ENCODE peak calls at places on chromosomes 3 and 15, in nine cellular contexts. I is adrenal gland, P is GM13976, Q is mesothelial cell of epicardium, T is ovary, U is AG09319, W is suprapubic skin, J is nephron progenitor cell, F is LNCaP clone FGC. A is an unnamed sample.

GRCh38 chr15:42449770-42450433 is 41.0 kb downstream of the ZNF106 start:
- DNase-seq in I (no peak), P (no peak), Q (no peak), T (no peak), U (no peak), W (no peak), J (no peak), F (no peak), A (no peak)

GRCh38 chr3:136152176-136152843 is 43.8 kb downstream of the MSL2 start:
- DNase-seq in I (no peak), P (no peak), Q (no peak), T (no peak), U (no peak), W (no peak), J (no peak), F (no peak), A (no peak)

GRCh38 chr3:63135362-63135761 is 142.7 kb upstream of the SYNPR start:
- DNase-seq in I (no peak), P (no peak), Q (no peak), T (no peak), U (no peak), W (no peak), J (no peak), F (no peak), A (no peak)

GRCh38 chr15:35209838-35210237 is 124.7 kb upstream of the NANOGP8 start:
- DNase-seq in I (no peak), P (no peak), Q (no peak), T (no peak), U (no peak), W (no peak), J (no peak), F (peak), A (no peak)

GRCh38 chr3:148540266-148540665 is 157.4 kb upstream of the AGTR1 start:
- DNase-seq in I (no peak), P (no peak), Q (no peak), T (no peak), U (no peak), W (no peak), J (no peak), F (no peak), A (no peak)

GRCh38 chr3:188003188-188004171 is 150.5 kb upstream of the LPP start:
- DNase-seq in I (no peak), P (no peak), Q (no peak), T (no peak), U (no peak), W (no peak), J (no peak), F (no peak), A (no peak)

GRCh38 chr3:37072892-37073291 is 79.6 kb downstream of the MLH1 start:
- DNase-seq in I (no peak), P (no peak), Q (no peak), T (no peak), U (peak), W (no peak), J (no peak), F (peak), A (no peak)

GRCh38 chr3:108477511-108478147 is 32.8 kb downstream of the MYH15 start:
- DNase-seq in I (peak), P (peak), Q (no peak), T (peak), U (peak), W (peak), J (peak), F (peak), A (peak)

GRCh38 chr3:53357457-53357856 is 10.1 kb upstream of the DCP1A start:
- DNase-seq in I (no peak), P (no peak), Q (no peak), T (no peak), U (no peak), W (no peak), J (no peak), F (no peak), A (no peak)

GRCh38 chr3:48084929-48085328 is 68.7 kb upstream of the MAP4 start:
- DNase-seq in I (no peak), P (peak), Q (no peak), T (no peak), U (no peak), W (no peak), J (no peak), F (no peak), A (peak)

GRCh38 chr3:126373146-126373613 is 16.0 kb upstream of the KLF15 start:
- DNase-seq in I (no peak), P (no peak), Q (no peak), T (peak), U (no peak), W (peak), J (no peak), F (no peak), A (no peak)

GRCh38 chr3:198065897-198066296 is 105.9 kb downstream of the LMLN start:
- DNase-seq in I (no peak), P (no peak), Q (no peak), T (no peak), U (no peak), W (no peak), J (no peak), F (no peak), A (no peak)
- TF ChIP-seq CTCF in I (no peak), P (no peak), Q (no peak), T (no peak), U (no peak), W (no peak), J (no peak), F (no peak), A (no peak)

DNA sequence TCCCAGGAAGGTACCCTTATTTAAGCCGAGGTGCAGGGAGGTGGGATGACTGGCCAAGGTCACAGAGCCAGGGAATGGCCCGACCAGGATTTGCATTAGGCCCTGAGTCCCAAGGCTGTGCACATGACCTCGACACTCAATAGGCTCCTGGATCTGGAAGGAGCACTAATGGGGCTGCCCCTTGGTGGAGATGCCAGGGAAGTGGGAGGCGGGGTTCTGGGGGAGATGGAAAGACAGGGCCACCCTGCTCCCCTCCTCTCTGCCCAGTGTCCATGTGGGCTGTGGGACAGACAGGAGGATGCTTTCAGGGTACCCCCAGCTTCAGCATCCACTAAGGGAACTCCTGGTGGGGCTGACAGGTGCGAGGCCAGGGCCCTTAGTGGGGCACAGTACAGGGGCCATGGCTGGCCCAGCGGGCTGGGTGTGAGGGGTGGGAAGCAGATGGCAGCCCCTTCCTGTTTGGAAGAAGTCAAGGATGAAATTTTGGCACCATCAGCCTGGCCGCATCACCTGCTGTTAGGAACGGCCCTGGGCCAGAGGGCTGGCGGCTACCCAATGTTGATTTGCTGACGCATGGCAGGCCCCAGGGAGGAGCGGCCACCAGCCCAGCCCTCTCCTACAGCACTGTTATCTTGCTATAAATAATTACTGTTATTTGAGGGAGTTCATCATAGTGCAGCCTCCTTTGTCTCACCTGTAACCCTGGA is 37.3 kb downstream of the ATP2B2 start:
- DNase-seq in I (peak), P (no peak), Q (no peak), T (no peak), U (no peak), W (no peak), J (no peak), F (peak), A (no peak)
- TF ChIP-seq CTCF in I (no peak), P (no peak), Q (no peak), T (no peak), U (no peak), W (no peak), J (no peak), F (no peak), A (no peak)

GRCh38 chr3:106275592-106275991 is 406.8 kb upstream of the CBLB start:
- DNase-seq in I (no peak), P (no peak), Q (no peak), T (no peak), U (no peak), W (no peak), J (no peak), F (no peak), A (no peak)

GRCh38 chr3:106281231-106281630 is 412.4 kb upstream of the CBLB start:
- DNase-seq in I (no peak), P (no peak), Q (no peak), T (no peak), U (no peak), W (no peak), J (no peak), F (peak), A (no peak)

GRCh38 chr3:106272302-106272701 is 403.5 kb upstream of the CBLB start:
- DNase-seq in I (no peak), P (no peak), Q (no peak), T (no peak), U (no peak), W (no peak), J (no peak), F (no peak), A (no peak)

GRCh38 chr3:106277731-106278130 is 408.9 kb upstream of the CBLB start:
- DNase-seq in I (no peak), P (no peak), Q (no peak), T (no peak), U (no peak), W (no peak), J (no peak), F (no peak), A (no peak)

GRCh38 chr3:106276755-106277612 is 408.2 kb upstream of the CBLB start:
- DNase-seq in I (no peak), P (no peak), Q (no peak), T (no peak), U (no peak), W (no peak), J (no peak), F (no peak), A (no peak)
- TF ChIP-seq CTCF in I (no peak), P (no peak), Q (no peak), T (no peak), U (no peak), W (no peak), J (no peak), F (no peak), A (no peak)

GRCh38 chr3:191762323-191762960 is 301.5 kb downstream of the PYDC2 start:
- DNase-seq in I (no peak), P (no peak), Q (no peak), T (no peak), U (no peak), W (no peak), J (no peak), F (no peak), A (no peak)

DNA sequence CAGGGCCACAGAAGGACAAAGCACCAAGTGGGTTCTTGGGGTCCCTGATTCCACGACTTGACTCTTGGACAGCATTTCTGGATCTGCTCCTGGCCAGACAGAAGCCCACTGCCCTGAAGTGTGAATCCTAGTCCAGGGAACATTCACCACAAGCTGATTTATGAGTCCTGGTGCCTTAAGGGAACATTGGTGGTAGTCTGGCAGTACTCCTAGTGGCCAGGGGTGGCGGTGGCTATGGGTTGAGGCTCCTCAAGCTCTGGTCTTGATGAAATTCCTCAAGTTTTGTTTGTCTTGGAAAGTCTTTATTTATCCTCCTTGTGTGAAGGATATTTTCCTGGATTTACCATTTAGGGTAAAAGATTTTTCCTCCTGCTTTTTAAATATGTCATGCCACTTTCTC is 307.5 kb downstream of the PYDC2 start:
- DNase-seq in I (no peak), P (no peak), Q (no peak), T (no peak), U (no peak), W (no peak), J (no peak), F (no peak), A (no peak)
- TF ChIP-seq CTCF in I (no peak), P (no peak), Q (no peak), T (no peak), U (no peak), W (no peak), J (no peak), F (no peak), A (no peak)

GRCh38 chr3:27228805-27229204 is 140.4 kb downstream of the NEK10 start:
- DNase-seq in I (no peak), P (no peak), Q (no peak), T (no peak), U (no peak), W (no peak), J (no peak), F (no peak), A (no peak)
- TF ChIP-seq CTCF in I (no peak), P (no peak), Q (peak), T (no peak), U (no peak), W (no peak), J (no peak), F (no peak), A (no peak)

GRCh38 chr15:80749589-80749988 is 29.6 kb upstream of the CEMIP start:
- DNase-seq in I (no peak), P (no peak), Q (no peak), T (no peak), U (no peak), W (no peak), J (no peak), F (peak), A (no peak)
- TF ChIP-seq CTCF in I (no peak), P (no peak), Q (no peak), T (no peak), U (no peak), W (no peak), J (no peak), F (peak), A (no peak)

DNA sequence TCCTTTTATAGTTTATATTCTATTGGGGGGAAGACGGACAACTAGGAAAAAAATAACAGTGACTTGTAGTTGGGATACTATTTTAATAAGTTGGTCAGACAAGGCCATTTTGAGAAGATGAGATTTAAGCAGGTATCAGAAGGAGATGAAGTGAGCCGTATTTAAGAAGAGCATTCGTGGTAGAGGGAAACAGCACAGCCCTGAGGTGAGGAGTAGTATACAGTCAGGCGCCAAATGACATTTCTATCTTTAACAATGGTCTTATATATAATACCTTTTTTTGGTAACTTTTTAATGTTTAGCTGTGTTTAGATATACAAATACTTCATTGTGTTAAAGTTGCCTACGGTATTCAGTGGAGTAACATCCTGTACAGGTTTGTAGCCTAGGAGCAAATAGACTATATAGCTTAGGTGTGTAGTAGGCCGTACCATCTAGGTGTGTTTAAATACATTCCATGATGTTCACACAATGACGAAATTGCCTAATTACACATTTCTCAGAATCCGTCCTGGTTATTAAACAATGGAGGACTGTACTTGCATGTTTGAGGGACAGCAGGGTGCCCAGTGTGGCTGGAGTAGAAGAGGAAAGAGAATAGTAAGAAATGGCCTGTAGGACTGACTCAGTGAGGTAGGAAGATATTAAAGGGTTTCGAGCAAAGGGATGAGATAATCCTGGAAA is 1.6 kb downstream of the NKTR start:
- DNase-seq in I (no peak), P (no peak), Q (no peak), T (no peak), U (no peak), W (no peak), J (no peak), F (no peak), A (no peak)
- TF ChIP-seq CTCF in I (no peak), P (no peak), Q (no peak), T (no peak), U (peak), W (no peak), J (peak), F (peak), A (peak)

DNA sequence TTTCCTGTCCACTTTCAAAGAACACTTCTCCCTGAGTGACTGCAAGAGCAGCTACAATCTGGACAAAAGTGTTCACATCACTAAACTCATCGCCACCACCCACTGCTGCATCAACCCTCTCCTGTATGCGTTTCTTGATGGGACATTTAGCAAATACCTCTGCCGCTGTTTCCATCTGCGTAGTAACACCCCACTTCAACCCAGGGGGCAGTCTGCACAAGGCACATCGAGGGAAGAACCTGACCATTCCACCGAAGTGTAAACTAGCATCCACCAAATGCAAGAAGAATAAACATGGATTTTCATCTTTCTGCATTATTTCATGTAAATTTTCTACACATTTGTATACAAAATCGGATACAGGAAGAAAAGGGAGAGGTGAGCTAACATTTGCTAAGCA is 1.8 kb downstream of the CCRL2 start:
- DNase-seq in I (no peak), P (peak), Q (no peak), T (no peak), U (no peak), W (no peak), J (no peak), F (no peak), A (no peak)
- TF ChIP-seq CTCF in I (no peak), P (no peak), Q (no peak), T (no peak), U (no peak), W (no peak), J (no peak), F (no peak), A (no peak)

GRCh38 chr3:49929333-49930240 is at the start of gene MON1A:
- DNase-seq in I (peak), P (peak), Q (peak), T (peak), U (peak), W (peak), J (peak), F (peak), A (peak)
- TF ChIP-seq CTCF in I (no peak), P (peak), Q (peak), T (no peak), U (peak), W (no peak), J (peak), F (peak), A (peak)

GRCh38 chr3:10192953-10193691 is 28.4 kb downstream of the IRAK2 start:
- DNase-seq in I (peak), P (no peak), Q (no peak), T (no peak), U (peak), W (no peak), J (peak), F (no peak), A (no peak)
- TF ChIP-seq CTCF in I (peak), P (no peak), Q (no peak), T (no peak), U (peak), W (peak), J (peak), F (no peak), A (peak)

A was measured in GM20000.